ENCODE peak calls at places on chromosomes 2 and 18, in five cellular contexts. I is HepG2, W is H1, M is GM12878, J is SK-N-SH. A is an unnamed sample.

GRCh38 chr2:1816414-1816911 is 72.1 kb upstream of the PXDN start:
- DNase-seq in J (no peak), M (no peak), W (no peak), I (no peak), A (no peak)

GRCh38 chr2:27077231-27077630 is 1.2 kb upstream of the EMILIN1 start:
- DNase-seq in W (no peak), J (no peak), M (no peak), I (no peak), A (no peak)

GRCh38 chr2:199443589-199444130 is 14.1 kb downstream of the SATB2 start:
- DNase-seq in W (no peak), I (no peak), M (no peak), J (no peak), A (no peak)

GRCh38 chr2:54067851-54068375 is 47.5 kb upstream of the ACYP2 start:
- DNase-seq in I (no peak), W (no peak), J (no peak), M (no peak), A (no peak)

GRCh38 chr2:175010848-175011254 is 5.7 kb upstream of the CHN1 start:
- DNase-seq in I (no peak), W (no peak), J (peak), M (no peak), A (no peak)

GRCh38 chr2:232626584-232626983 is 6.8 kb upstream of the EFHD1 start:
- DNase-seq in M (no peak), I (no peak), J (no peak), W (no peak), A (no peak)

GRCh38 chr2:189268763-189269162 is 89.2 kb upstream of the COL5A2 start:
- DNase-seq in W (no peak), I (no peak), M (no peak), J (no peak), A (no peak)

GRCh38 chr2:152411154-152411553 is 76.2 kb downstream of the FMNL2 start:
- DNase-seq in M (no peak), I (no peak), J (no peak), W (no peak), A (no peak)

GRCh38 chr18:2979871-2980606 is 32.9 kb downstream of the LPIN2 start:
- DNase-seq in I (no peak), W (no peak), J (no peak), M (no peak), A (no peak)

GRCh38 chr18:48955528-48956261 is 4.9 kb upstream of the SMAD7 start:
- DNase-seq in W (no peak), I (no peak), M (no peak), J (no peak), A (peak)

GRCh38 chr2:192119536-192119935 is 75.2 kb downstream of the TMEFF2 start:
- DNase-seq in J (no peak), I (no peak), M (no peak), W (no peak), A (no peak)

GRCh38 chr2:130726614-130727180 is 2.2 kb upstream of the GPR148 start:
- DNase-seq in W (peak), J (no peak), I (no peak), M (no peak), A (no peak)

GRCh38 chr18:8163287-8163959 is 445.8 kb upstream of the RAB12 start:
- DNase-seq in J (no peak), M (no peak), I (no peak), W (no peak), A (no peak)

GRCh38 chr2:105797298-105797819 is 52.6 kb downstream of the NCK2 start:
- DNase-seq in W (no peak), M (peak), J (no peak), I (peak), A (no peak)

GRCh38 chr18:61637905-61638304 is 254.9 kb downstream of the RNF152 start:
- DNase-seq in J (no peak), W (peak), M (no peak), I (no peak), A (peak)

GRCh38 chr2:70083344-70084156 is 3.7 kb upstream of the PCBP1 start:
- DNase-seq in W (no peak), J (no peak), M (peak), I (peak), A (no peak)

GRCh38 chr2:32697156-32697555 is 69.3 kb downstream of the TTC27 start:
- DNase-seq in J (no peak), I (no peak), M (no peak), W (no peak), A (no peak)

GRCh38 chr2:43158259-43158880 is 68.0 kb downstream of the ZFP36L2 start:
- DNase-seq in W (no peak), J (no peak), M (no peak), I (peak), A (peak)

GRCh38 chr2:190119257-190119656 is 56.7 kb upstream of the MSTN start:
- DNase-seq in I (no peak), W (peak), M (no peak), J (no peak), A (no peak)

GRCh38 chr18:55302337-55302833 is 285.6 kb downstream of the TCF4 start:
- DNase-seq in W (no peak), M (no peak), I (no peak), J (peak), A (no peak)

GRCh38 chr2:102789349-102790085 is 27.7 kb downstream of the TMEM182 start:
- DNase-seq in M (no peak), W (no peak), J (no peak), I (no peak), A (no peak)

GRCh38 chr18:67520276-67521035 is 3.9 kb upstream of the DSEL start:
- DNase-seq in M (no peak), W (no peak), I (no peak), J (no peak), A (no peak)

GRCh38 chr2:70947556-70948184 is 12.0 kb downstream of the ATP6V1B1 start:
- DNase-seq in M (no peak), I (no peak), J (peak), W (no peak), A (no peak)

GRCh38 chr18:52340466-52341378 is 725 bp downstream of the DCC start:
- DNase-seq in I (no peak), M (no peak), W (peak), J (no peak), A (no peak)

GRCh38 chr18:75638223-75638596 is 210.7 kb upstream of the SMIM21 start:
- DNase-seq in J (no peak), I (no peak), M (no peak), W (no peak), A (no peak)

GRCh38 chr2:102839668-102840388 is 78.0 kb downstream of the TMEM182 start:
- DNase-seq in J (peak), M (peak), I (peak), W (peak), A (peak)

GRCh38 chr2:179511105-179511504 is 246.5 kb upstream of the SESTD1 start:
- DNase-seq in J (no peak), I (no peak), W (no peak), M (no peak), A (no peak)

GRCh38 chr2:189179607-189179979 is at the start of gene COL5A2:
- DNase-seq in W (no peak), J (no peak), I (no peak), M (no peak), A (peak)

GRCh38 chr18:5097116-5097703 is 99.8 kb downstream of the AKAIN1 start:
- DNase-seq in I (no peak), W (no peak), M (no peak), J (no peak), A (no peak)

GRCh38 chr18:66143029-66143428 is 392.2 kb downstream of the CDH7 start:
- DNase-seq in J (no peak), M (no peak), W (no peak), I (no peak), A (no peak)

GRCh38 chr2:111054791-111055627 is 65.7 kb upstream of the BCL2L11 start:
- DNase-seq in I (no peak), W (peak), J (no peak), M (peak), A (no peak)

GRCh38 chr2:111053825-111054490 is 66.8 kb upstream of the BCL2L11 start:
- DNase-seq in J (no peak), W (no peak), I (no peak), M (no peak), A (no peak)

GRCh38 chr2:111053266-111053665 is 67.4 kb upstream of the BCL2L11 start:
- DNase-seq in I (no peak), M (no peak), W (no peak), J (no peak), A (no peak)

GRCh38 chr2:111050701-111051376 is 69.9 kb upstream of the BCL2L11 start:
- DNase-seq in W (peak), I (peak), M (peak), J (no peak), A (no peak)

GRCh38 chr2:111052621-111053020 is 68.1 kb upstream of the BCL2L11 start:
- DNase-seq in I (no peak), W (peak), M (no peak), J (no peak), A (no peak)
- TF ChIP-seq JUND in I (no peak), W (no peak), M (no peak), J (no peak), A (no peak)

GRCh38 chr18:23683671-23684070 is 5.6 kb upstream of the LAMA3 start:
- DNase-seq in J (no peak), W (no peak), M (no peak), I (no peak), A (no peak)

GRCh38 chr18:23684515-23685197 is 4.6 kb upstream of the LAMA3 start:
- DNase-seq in W (no peak), I (peak), J (no peak), M (no peak), A (no peak)

GRCh38 chr18:23682472-23682871 is 6.8 kb upstream of the LAMA3 start:
- DNase-seq in M (no peak), J (no peak), W (no peak), I (no peak), A (no peak)

GRCh38 chr18:23683155-23683554 is 6.1 kb upstream of the LAMA3 start:
- DNase-seq in J (no peak), I (no peak), M (no peak), W (no peak), A (no peak)

GRCh38 chr18:23682045-23682444 is 7.2 kb upstream of the LAMA3 start:
- DNase-seq in M (no peak), J (no peak), I (no peak), W (no peak), A (no peak)
- TF ChIP-seq JUND in M (no peak), J (no peak), I (no peak), W (no peak), A (no peak)

GRCh38 chr2:201931955-201932354 is 101.7 kb upstream of the FZD7 start:
- DNase-seq in J (no peak), M (no peak), I (no peak), W (no peak), A (no peak)
- TF ChIP-seq JUND in J (peak), M (no peak), I (no peak), W (no peak), A (no peak)

GRCh38 chr2:73897934-73898333 is 5.1 kb downstream of the ACTG2 start:
- DNase-seq in W (no peak), J (no peak), M (no peak), I (no peak), A (no peak)
- TF ChIP-seq JUND in W (no peak), J (no peak), M (no peak), I (no peak), A (no peak)

GRCh38 chr18:50432915-50433314 is 58.1 kb downstream of the SKA1 start:
- DNase-seq in W (no peak), J (no peak), I (no peak), M (no peak), A (no peak)
- TF ChIP-seq JUND in W (no peak), J (no peak), I (no peak), M (no peak), A (no peak)

GRCh38 chr2:156890498-156891148 is 366.9 kb upstream of the GALNT5 start:
- DNase-seq in I (no peak), W (no peak), M (no peak), J (no peak), A (no peak)

GRCh38 chr2:156897548-156897947 is 360.0 kb upstream of the GALNT5 start:
- DNase-seq in J (no peak), M (no peak), I (no peak), W (no peak), A (no peak)

GRCh38 chr2:156896294-156896693 is 361.2 kb upstream of the GALNT5 start:
- DNase-seq in J (no peak), M (peak), W (no peak), I (no peak), A (no peak)

GRCh38 chr2:156891609-156892008 is 365.9 kb upstream of the GALNT5 start:
- DNase-seq in I (no peak), M (no peak), W (no peak), J (no peak), A (no peak)

GRCh38 chr2:156892449-156893335 is 364.8 kb upstream of the GALNT5 start:
- DNase-seq in W (peak), M (peak), I (peak), J (peak), A (peak)
- TF ChIP-seq JUND in W (no peak), M (no peak), I (no peak), J (no peak), A (no peak)

GRCh38 chr2:128636802-128637147 is 318.1 kb upstream of the HS6ST1 start:
- DNase-seq in W (peak), M (no peak), J (no peak), I (no peak), A (no peak)
- TF ChIP-seq JUND in W (no peak), M (no peak), J (no peak), I (no peak), A (no peak)

GRCh38 chr2:86685351-86685750 is 34.7 kb upstream of the RMND5A start:
- DNase-seq in W (no peak), M (no peak), I (no peak), J (no peak), A (no peak)
- TF ChIP-seq JUND in W (no peak), M (no peak), I (no peak), J (no peak), A (no peak)

GRCh38 chr18:26654173-26655009 is 106.0 kb upstream of the KCTD1 start:
- DNase-seq in J (no peak), I (no peak), M (no peak), W (no peak), A (no peak)

GRCh38 chr18:26656401-26656943 is 108.1 kb upstream of the KCTD1 start:
- DNase-seq in I (no peak), W (peak), J (peak), M (no peak), A (no peak)

GRCh38 chr18:26656944-26657536 is 108.7 kb upstream of the KCTD1 start:
- DNase-seq in I (peak), M (no peak), W (peak), J (peak), A (peak)

GRCh38 chr18:26655010-26655613 is 106.8 kb upstream of the KCTD1 start:
- DNase-seq in W (no peak), J (no peak), I (no peak), M (no peak), A (no peak)

GRCh38 chr18:26655614-26656400 is 107.5 kb upstream of the KCTD1 start:
- DNase-seq in M (no peak), W (peak), J (peak), I (no peak), A (peak)
- TF ChIP-seq JUND in M (no peak), W (no peak), J (no peak), I (no peak), A (no peak)